ENCODE peak calls at places on chromosomes 5 and 9, in six cellular contexts. W, B, Y, A, C and V are unnamed samples. For H3K27me3, the result is how much of the 10 kb centered on the place peaks cover.

GRCh38 chr9:79471577-79472543 is 99.9 kb upstream of the TLE4 start:
- DNase-seq in Y (no peak), C (peak), W (peak), A (no peak), B (no peak), V (no peak)

GRCh38 chr5:112957970-112958773 is 18.4 kb upstream of the DCP2 start:
- DNase-seq in Y (no peak), B (no peak), C (peak), W (peak), A (no peak), V (no peak)

GRCh38 chr9:118659011-118659410 is 710.2 kb downstream of the BRINP1 start:
- DNase-seq in B (no peak), A (no peak), C (no peak), Y (peak), W (no peak), V (no peak)

GRCh38 chr9:120531683-120532300 is 48.2 kb downstream of the CDK5RAP2 start:
- DNase-seq in C (peak), Y (peak), B (peak), A (no peak), W (peak), V (no peak)

GRCh38 chr5:65989115-65989514 is 62.7 kb downstream of the ERBIN start:
- DNase-seq in A (no peak), W (no peak), Y (no peak), C (no peak), B (no peak), V (no peak)

GRCh38 chr9:138046641-138047301 is 169.2 kb downstream of the CACNA1B start:
- DNase-seq in W (no peak), B (no peak), A (no peak), C (no peak), Y (no peak), V (no peak)

GRCh38 chr5:32713396-32714381 is 2.6 kb downstream of the NPR3 start:
- DNase-seq in B (peak), W (peak), Y (no peak), C (peak), A (no peak), V (peak)

GRCh38 chr5:10233505-10233904 is 16.2 kb downstream of the ATPSCKMT start:
- DNase-seq in A (no peak), W (peak), B (no peak), Y (no peak), C (peak), V (peak)

GRCh38 chr9:136058801-136059302 is 36.2 kb downstream of the NACC2 start:
- DNase-seq in Y (no peak), B (no peak), A (no peak), W (no peak), C (no peak), V (no peak)

GRCh38 chr5:17129093-17129492 is 88.3 kb upstream of the BASP1 start:
- DNase-seq in Y (no peak), B (no peak), W (no peak), A (no peak), C (peak), V (no peak)

GRCh38 chr9:107294756-107295155 is 11.7 kb downstream of the RAD23B start:
- DNase-seq in A (no peak), Y (no peak), B (no peak), C (no peak), W (no peak), V (no peak)

GRCh38 chr9:112887377-112887776 is 3.3 kb downstream of the SLC46A2 start:
- DNase-seq in C (no peak), B (peak), W (no peak), Y (no peak), A (peak), V (no peak)

GRCh38 chr5:80143491-80143890 is 108.3 kb downstream of the THBS4 start:
- DNase-seq in C (no peak), Y (no peak), B (no peak), A (no peak), W (no peak), V (no peak)

GRCh38 chr9:532707-533106 is 308.8 kb upstream of the DMRT1 start:
- DNase-seq in Y (no peak), B (no peak), C (no peak), A (no peak), W (no peak), V (no peak)

GRCh38 chr5:111173476-111173875 is 50.7 kb upstream of the CAMK4 start:
- DNase-seq in A (no peak), W (no peak), Y (no peak), C (no peak), B (no peak), V (no peak)

GRCh38 chr5:57494104-57495098 is 11.8 kb upstream of the ACTBL2 start:
- DNase-seq in Y (peak), W (peak), C (peak), B (no peak), A (no peak), V (no peak)

GRCh38 chr5:35228304-35228703 is 2.0 kb downstream of the PRLR start:
- DNase-seq in W (no peak), A (no peak), Y (no peak), C (no peak), B (no peak), V (no peak)

GRCh38 chr9:129176786-129177442 is 1.1 kb downstream of the IER5L start:
- DNase-seq in A (no peak), C (peak), W (peak), Y (peak), B (peak), V (no peak)

GRCh38 chr5:135033026-135033861 is 784 bp downstream of the PITX1 start:
- DNase-seq in C (peak), Y (peak), W (peak), B (peak), A (no peak), V (peak)

GRCh38 chr5:1883925-1884637 is 1.4 kb upstream of the IRX4 start:
- DNase-seq in B (peak), W (no peak), Y (no peak), A (no peak), C (no peak), V (no peak)

GRCh38 chr5:65137631-65138030 is 344.1 kb downstream of the ADAMTS6 start:
- DNase-seq in C (peak), Y (no peak), W (peak), A (no peak), B (no peak), V (no peak)

GRCh38 chr9:105401651-105402050 is 46.2 kb upstream of the FSD1L start:
- DNase-seq in C (peak), A (no peak), B (no peak), Y (no peak), W (peak), V (no peak)

GRCh38 chr5:42614509-42614908 is 142.1 kb upstream of the CCDC152 start:
- DNase-seq in W (peak), B (no peak), Y (no peak), C (peak), A (no peak), V (no peak)

GRCh38 chr5:92309336-92309991 is 926.3 kb upstream of the ARRDC3 start:
- DNase-seq in A (no peak), W (peak), Y (peak), B (no peak), C (peak), V (no peak)

GRCh38 chr9:2655411-2655901 is 33.9 kb downstream of the VLDLR start:
- DNase-seq in W (peak), A (no peak), Y (peak), C (peak), B (no peak), V (no peak)

GRCh38 chr5:111755942-111756353 is 1.0 kb downstream of the NREP start:
- DNase-seq in Y (no peak), W (peak), B (no peak), A (no peak), C (peak), V (no peak)

GRCh38 chr5:100950975-100951374 is 47.9 kb upstream of the ST8SIA4 start:
- DNase-seq in A (no peak), Y (no peak), B (no peak), W (no peak), C (peak), V (no peak)

GRCh38 chr9:6384732-6385131 is 28.3 kb upstream of the UHRF2 start:
- DNase-seq in A (no peak), Y (no peak), B (peak), W (no peak), C (no peak), V (no peak)

GRCh38 chr5:55634204-55634785 is 77.8 kb downstream of the SLC38A9 start:
- DNase-seq in B (no peak), W (peak), A (no peak), Y (no peak), C (no peak), V (no peak)

GRCh38 chr5:1470762-1471211 is 25.5 kb upstream of the SLC6A3 start:
- DNase-seq in A (no peak), C (no peak), W (no peak), Y (no peak), B (no peak), V (no peak)

GRCh38 chr5:5351288-5352089 is 71.0 kb upstream of the ICE1 start:
- DNase-seq in B (no peak), Y (peak), C (peak), W (no peak), A (no peak), V (peak)

GRCh38 chr5:81826128-81826527 is 75.2 kb upstream of the SSBP2 start:
- DNase-seq in W (peak), C (no peak), B (no peak), Y (no peak), A (no peak), V (no peak)

GRCh38 chr5:81829242-81829641 is 78.3 kb upstream of the SSBP2 start:
- DNase-seq in A (no peak), W (peak), C (no peak), Y (no peak), B (no peak), V (no peak)

GRCh38 chr5:81820315-81820636 is 69.4 kb upstream of the SSBP2 start:
- DNase-seq in Y (no peak), W (no peak), C (no peak), B (no peak), A (no peak), V (no peak)

GRCh38 chr5:81827522-81827921 is 76.6 kb upstream of the SSBP2 start:
- DNase-seq in A (no peak), W (no peak), B (no peak), Y (no peak), C (no peak), V (no peak)

DNA sequence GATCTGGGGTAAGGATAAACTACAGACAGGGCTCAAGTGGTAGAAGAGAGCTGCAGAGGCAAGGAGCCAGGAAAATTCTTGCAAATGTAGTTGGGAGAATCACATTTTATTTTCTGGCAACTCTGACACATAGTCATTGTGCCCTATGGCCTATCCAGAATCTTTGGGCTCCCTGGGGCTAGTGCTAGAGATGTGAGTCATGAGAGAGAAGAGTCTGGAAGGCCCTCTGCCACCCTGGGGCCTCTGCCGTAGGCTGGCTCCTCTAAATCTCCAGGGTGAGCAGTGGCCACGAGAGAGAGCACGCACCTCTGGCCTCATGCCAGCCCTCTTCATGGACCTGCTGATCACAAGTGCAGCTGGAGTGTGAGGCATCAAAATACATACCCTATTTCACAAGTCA is 74.3 kb upstream of the SSBP2 start:
- DNase-seq in C (peak), B (no peak), A (no peak), Y (peak), W (peak), V (no peak)
- H3K14ac ChIP-seq in C (no peak), B (no peak), A (no peak), Y (no peak), W (no peak), V (no peak)

DNA sequence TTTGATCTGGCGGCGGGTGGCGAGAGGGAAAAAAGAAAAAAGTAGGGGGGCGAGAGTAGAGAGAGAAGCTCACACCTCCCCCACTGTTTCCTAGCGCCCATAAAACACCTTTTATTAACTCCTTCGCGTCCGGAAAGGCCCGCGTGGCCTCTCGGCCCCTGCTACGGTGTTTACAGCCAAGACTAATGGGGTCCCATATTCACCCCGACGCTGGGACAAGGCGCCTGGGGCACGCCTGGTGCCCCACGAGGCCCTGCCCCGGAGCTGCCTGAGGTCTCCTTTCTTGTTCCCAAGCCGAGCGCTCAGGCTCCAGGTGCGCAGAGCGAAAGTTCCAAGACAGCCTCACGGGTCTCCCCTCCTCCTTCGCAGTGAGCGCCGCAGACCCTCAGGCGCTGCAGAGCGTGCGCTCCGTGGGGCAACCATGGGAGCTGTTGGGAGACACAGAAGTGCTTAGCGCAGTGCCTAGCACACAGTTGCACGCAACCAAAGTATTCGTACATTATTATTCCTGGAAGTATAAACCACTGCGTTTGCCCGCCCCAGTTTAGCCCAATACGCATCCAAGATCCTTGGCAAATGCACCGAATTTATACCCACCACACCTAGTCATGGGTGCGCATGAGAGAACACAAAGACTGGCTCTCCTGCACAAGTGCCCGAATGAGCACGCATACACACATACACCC is 4.3 kb downstream of the HAND1 start:
- DNase-seq in A (no peak), C (no peak), Y (no peak), B (peak), W (no peak), V (no peak)
- H3K27me3 ChIP-seq in A (half or more), C (half or more), Y (under half), B (half or more), W (half or more), V (half or more)

DNA sequence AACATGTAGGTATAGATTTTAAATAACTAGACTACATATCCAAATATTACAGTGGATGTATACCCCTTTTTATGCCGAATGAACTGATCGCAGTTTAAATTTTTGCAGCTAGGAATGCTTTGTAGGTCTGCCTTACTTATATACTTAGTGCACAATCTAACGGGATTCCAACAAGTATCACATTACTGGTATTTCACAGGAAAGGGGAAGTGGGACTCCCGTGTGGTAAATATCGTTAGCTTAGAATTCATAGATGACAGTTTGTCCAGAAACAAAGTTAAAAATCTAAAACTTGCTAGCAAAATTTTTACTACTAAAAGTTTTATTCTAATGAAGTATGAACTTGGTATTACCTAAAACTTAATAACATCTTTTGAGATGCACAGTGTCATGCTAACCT is 193.5 kb upstream of the TLX3 start:
- DNase-seq in B (no peak), Y (no peak), W (no peak), A (no peak), C (no peak), V (no peak)
- H3K14ac ChIP-seq in B (no peak), Y (no peak), W (no peak), A (no peak), C (no peak), V (no peak)

DNA sequence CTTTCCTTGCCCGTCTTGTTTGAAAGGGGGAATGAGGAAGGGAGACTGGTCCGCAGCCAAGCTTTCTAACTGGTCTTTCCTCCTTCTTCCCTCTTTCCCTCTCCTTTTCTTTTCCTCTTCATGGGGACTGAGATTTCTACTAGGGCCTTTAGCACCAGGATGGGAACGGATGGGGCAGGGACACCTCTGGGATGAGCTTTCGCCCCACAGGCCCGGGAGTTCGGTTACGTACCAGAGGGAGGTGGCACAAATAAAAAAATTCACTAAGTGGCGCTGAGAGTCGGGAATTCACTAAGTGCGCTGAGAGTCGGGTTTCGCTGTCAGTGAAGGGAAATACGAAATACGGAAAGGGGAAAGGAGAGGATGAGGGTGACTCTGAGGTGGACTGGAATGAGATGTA is 21.6 kb downstream of the BTNL9 start:
- DNase-seq in B (no peak), C (no peak), W (no peak), Y (no peak), A (no peak), V (no peak)
- H3K27me3 ChIP-seq in B (under half), C (half or more), W (under half), Y (under half), A (half or more), V (half or more)

GRCh38 chr5:150057052-150057451 is 29.3 kb downstream of the CSF1R start:
- DNase-seq in C (no peak), W (no peak), B (no peak), Y (no peak), A (no peak), V (no peak)

GRCh38 chr5:150057511-150057910 is 28.8 kb downstream of the CSF1R start:
- DNase-seq in W (no peak), C (no peak), B (no peak), A (no peak), Y (no peak), V (no peak)

GRCh38 chr5:150059623-150060022 is 26.7 kb downstream of the CSF1R start:
- DNase-seq in Y (no peak), W (no peak), C (no peak), A (no peak), B (no peak), V (no peak)

GRCh38 chr5:150057996-150058395 is 28.4 kb downstream of the CSF1R start:
- DNase-seq in B (no peak), A (no peak), Y (no peak), C (no peak), W (peak), V (no peak)

GRCh38 chr5:150058480-150059126 is 27.8 kb downstream of the CSF1R start:
- DNase-seq in A (no peak), Y (peak), W (peak), C (peak), B (no peak), V (no peak)
- H3K14ac ChIP-seq in A (no peak), Y (no peak), W (peak), C (peak), B (no peak), V (no peak)

GRCh38 chr5:158565017-158565789 is 534.5 kb downstream of the EBF1 start:
- DNase-seq in W (no peak), C (no peak), Y (no peak), A (no peak), B (no peak), V (no peak)
- H3K27me3 ChIP-seq in W (under half), C (under half), Y (under half), A (under half), B (under half), V (under half)

DNA sequence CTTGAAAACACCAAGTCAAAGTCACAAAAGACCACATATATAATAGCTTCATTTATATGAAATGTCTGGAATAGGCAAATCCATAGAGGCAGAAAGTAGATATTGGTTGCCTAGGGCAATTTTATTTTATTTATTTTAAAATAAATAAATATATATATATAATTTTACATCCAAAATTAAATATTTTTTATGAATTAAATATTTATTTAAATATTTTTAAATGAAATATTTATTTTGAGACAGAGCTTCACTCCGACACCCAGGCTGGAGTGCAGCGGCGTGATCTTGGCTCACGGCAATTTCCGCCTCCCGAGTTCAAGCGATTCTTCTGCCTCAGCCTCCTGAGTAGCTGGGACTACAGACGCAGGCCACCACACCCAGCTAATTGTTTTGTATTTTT is 58.9 kb upstream of the ATG10 start:
- DNase-seq in Y (no peak), A (no peak), W (no peak), C (no peak), B (no peak), V (no peak)
- H3K14ac ChIP-seq in Y (no peak), A (no peak), W (no peak), C (no peak), B (no peak), V (no peak)

DNA sequence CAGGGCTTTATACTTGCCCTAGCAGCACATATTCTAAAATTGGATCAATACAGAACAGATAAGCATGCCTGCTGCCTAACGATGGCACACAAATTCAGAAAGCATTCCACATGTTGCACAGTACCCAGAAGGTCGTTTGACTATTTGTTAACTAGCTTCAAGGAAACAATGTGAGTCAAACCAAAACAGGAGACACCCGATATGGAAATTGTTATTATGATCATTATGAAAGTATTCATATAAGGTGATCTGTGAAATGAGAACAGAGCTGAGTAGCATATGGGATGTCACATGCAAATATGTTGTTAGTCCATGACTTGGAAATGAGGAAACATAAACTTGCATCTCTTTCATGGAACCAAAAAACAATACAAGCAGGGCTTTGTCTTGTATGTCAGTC is 56.3 kb upstream of the BICD2 start:
- DNase-seq in W (no peak), C (no peak), Y (no peak), A (no peak), B (no peak), V (no peak)
- H3K27me3 ChIP-seq in W (under half), C (under half), Y (under half), A (under half), B (under half), V (under half)

DNA sequence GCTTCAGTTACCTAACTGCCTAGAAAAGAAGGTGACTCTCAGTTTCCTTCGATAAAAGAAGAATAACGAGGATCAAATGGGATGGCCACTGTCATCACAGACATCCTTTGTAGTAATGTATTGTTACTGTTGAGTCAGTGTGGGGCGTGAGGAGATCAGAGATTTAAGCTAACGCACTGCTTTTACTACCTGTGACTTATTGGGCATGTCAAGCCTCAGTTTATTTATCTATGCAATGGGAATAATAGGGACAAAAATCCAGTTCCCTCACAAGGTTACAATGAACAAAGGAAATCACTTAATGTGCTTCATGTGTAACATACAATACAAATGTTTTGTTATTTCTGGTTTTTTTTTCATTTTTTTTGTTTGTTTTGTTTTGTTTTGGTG is 255 bp upstream of the TRPM6 start:
- DNase-seq in B (no peak), W (no peak), C (no peak), A (no peak), Y (no peak), V (peak)
- H3K14ac ChIP-seq in B (no peak), W (no peak), C (no peak), A (no peak), Y (no peak), V (no peak)